ENCODE peak calls at places on chromosomes 7 and 10, in six cellular contexts. T is GM06990, V is ovary, Z is HFF-Myc, X is nephron progenitor cell, P is adrenal gland. F is an unnamed sample.

GRCh38 chr10:112332509-112333228 is 41.2 kb upstream of the ACSL5 start:
- DNase-seq in T (no peak), V (no peak), Z (no peak), X (no peak), P (no peak), F (no peak)

GRCh38 chr10:81594991-81595390 is 280.0 kb upstream of the NRG3 start:
- DNase-seq in T (no peak), V (no peak), Z (no peak), X (no peak), P (no peak), F (no peak)

GRCh38 chr10:36096571-36096970 is 454.5 kb upstream of the FZD8 start:
- DNase-seq in T (no peak), V (no peak), Z (no peak), X (no peak), P (no peak), F (no peak)

GRCh38 chr10:101097881-101098280 is 33.2 kb upstream of the TLX1 start:
- DNase-seq in T (no peak), V (no peak), Z (no peak), X (no peak), P (no peak), F (no peak)

GRCh38 chr7:23347682-23348180 is 48.6 kb downstream of the MALSU1 start:
- DNase-seq in T (no peak), V (no peak), Z (peak), X (no peak), P (no peak), F (no peak)

GRCh38 chr10:74612195-74612594 is 214.2 kb upstream of the KAT6B start:
- DNase-seq in T (no peak), V (no peak), Z (no peak), X (no peak), P (no peak), F (no peak)

GRCh38 chr10:21494221-21495001 is 31.1 kb downstream of the SKIDA1 start:
- DNase-seq in T (peak), V (peak), Z (no peak), X (peak), P (peak), F (peak)

GRCh38 chr10:52442576-52442975 is 128.5 kb downstream of the DKK1 start:
- DNase-seq in T (no peak), V (no peak), Z (no peak), X (no peak), P (no peak), F (no peak)

GRCh38 chr10:92695679-92696605 is 6.2 kb downstream of the HHEX start:
- DNase-seq in T (no peak), V (peak), Z (no peak), X (peak), P (peak), F (peak)

GRCh38 chr10:50407077-50407801 is 155.9 kb upstream of the ASAH2 start:
- DNase-seq in T (no peak), V (no peak), Z (no peak), X (no peak), P (no peak), F (peak)

GRCh38 chr7:29995652-29996051 is 6.1 kb upstream of the SCRN1 start:
- DNase-seq in T (no peak), V (no peak), Z (no peak), X (no peak), P (no peak), F (no peak)

GRCh38 chr10:49457686-49458085 is 61.8 kb upstream of the DRGX start:
- DNase-seq in T (no peak), V (no peak), Z (peak), X (no peak), P (no peak), F (no peak)

GRCh38 chr7:48760528-48761265 is 163.7 kb upstream of the CDC14C start:
- DNase-seq in T (no peak), V (no peak), Z (no peak), X (no peak), P (no peak), F (no peak)

GRCh38 chr7:82443044-82443800 is at the start of gene CACNA2D1:
- DNase-seq in T (peak), V (peak), Z (no peak), X (peak), P (peak), F (peak)

GRCh38 chr10:33122014-33122788 is 164.2 kb upstream of the ITGB1 start:
- DNase-seq in T (no peak), V (no peak), Z (peak), X (no peak), P (no peak), F (no peak)

GRCh38 chr10:59383436-59383835 is 21.1 kb upstream of the FAM13C start:
- DNase-seq in T (no peak), V (no peak), Z (no peak), X (no peak), P (no peak), F (no peak)

GRCh38 chr10:75072727-75073126 is 38.7 kb upstream of the SAMD8 start:
- DNase-seq in T (no peak), V (no peak), Z (no peak), X (no peak), P (no peak), F (no peak)

GRCh38 chr7:39979406-39980073 is 29.5 kb downstream of the CDK13 start:
- DNase-seq in T (no peak), V (no peak), Z (no peak), X (no peak), P (no peak), F (no peak)

GRCh38 chr7:78326870-78327269 is 528.3 kb downstream of the PHTF2 start:
- DNase-seq in T (no peak), V (no peak), Z (peak), X (no peak), P (peak), F (no peak)

GRCh38 chr7:136925049-136925448 is 56.6 kb downstream of the CHRM2 start:
- DNase-seq in T (no peak), V (no peak), Z (no peak), X (no peak), P (no peak), F (no peak)

GRCh38 chr10:102117391-102118159 is 2.6 kb downstream of the LDB1 start:
- DNase-seq in T (peak), V (peak), Z (peak), X (peak), P (peak), F (peak)

GRCh38 chr7:85554294-85554877 is 367.5 kb upstream of the SEMA3D start:
- DNase-seq in T (peak), V (peak), Z (peak), X (peak), P (peak), F (peak)

DNA sequence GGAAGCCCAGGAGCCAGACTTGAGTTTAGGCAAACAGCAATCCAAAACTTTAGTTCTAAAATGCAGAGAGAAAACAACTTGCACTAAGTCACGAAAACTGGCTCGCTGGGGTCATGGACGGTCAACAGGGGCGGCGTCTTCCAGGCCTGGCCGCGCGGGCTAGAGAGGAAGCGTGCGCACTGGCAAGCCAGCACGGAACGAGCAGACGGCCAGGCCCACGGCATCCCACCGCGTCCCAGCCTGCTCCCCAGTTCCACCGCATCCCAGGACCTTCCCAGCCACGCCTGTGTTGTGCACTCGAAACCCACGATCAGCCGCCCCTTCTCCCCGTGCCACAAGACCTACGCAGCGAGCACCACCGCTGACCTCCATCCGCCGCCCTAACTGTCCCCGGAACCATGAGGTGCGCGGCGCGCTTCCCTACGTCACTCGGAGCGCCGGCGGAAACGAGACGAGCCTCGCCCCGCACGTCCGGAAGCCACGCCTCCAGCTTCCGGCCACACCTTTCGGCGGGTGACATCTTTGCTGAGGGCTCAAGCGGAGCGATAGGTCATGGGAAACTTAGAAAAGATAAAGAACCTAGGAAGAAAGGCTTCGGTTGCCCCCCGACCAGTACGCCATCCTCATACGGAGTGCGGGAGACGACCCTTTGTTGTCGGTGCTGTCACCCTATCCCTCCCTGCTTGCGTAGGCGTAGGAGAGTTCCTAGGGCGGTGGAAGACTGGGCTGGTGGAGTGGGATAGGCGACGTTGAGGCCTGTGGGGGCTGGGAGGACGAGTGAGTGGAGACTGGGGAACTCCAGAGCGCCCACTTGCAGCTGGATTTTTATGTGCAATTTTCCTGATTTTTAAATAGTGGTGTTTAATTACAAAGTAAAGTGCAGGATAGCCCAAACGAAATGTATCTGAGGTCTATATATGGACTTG is at the start of gene TBRG4:
- DNase-seq in T (peak), V (peak), Z (peak), X (peak), P (peak), F (peak)
- TF ChIP-seq CTCF in T (peak), V (no peak), Z (no peak), X (peak), P (peak), F (no peak)

GRCh38 chr7:144546795-144547194 is 143.3 kb upstream of the NOBOX start:
- DNase-seq in T (no peak), V (no peak), Z (no peak), X (no peak), P (no peak), F (no peak)
- TF ChIP-seq CTCF in T (no peak), V (no peak), Z (no peak), X (no peak), P (no peak), F (no peak)

DNA sequence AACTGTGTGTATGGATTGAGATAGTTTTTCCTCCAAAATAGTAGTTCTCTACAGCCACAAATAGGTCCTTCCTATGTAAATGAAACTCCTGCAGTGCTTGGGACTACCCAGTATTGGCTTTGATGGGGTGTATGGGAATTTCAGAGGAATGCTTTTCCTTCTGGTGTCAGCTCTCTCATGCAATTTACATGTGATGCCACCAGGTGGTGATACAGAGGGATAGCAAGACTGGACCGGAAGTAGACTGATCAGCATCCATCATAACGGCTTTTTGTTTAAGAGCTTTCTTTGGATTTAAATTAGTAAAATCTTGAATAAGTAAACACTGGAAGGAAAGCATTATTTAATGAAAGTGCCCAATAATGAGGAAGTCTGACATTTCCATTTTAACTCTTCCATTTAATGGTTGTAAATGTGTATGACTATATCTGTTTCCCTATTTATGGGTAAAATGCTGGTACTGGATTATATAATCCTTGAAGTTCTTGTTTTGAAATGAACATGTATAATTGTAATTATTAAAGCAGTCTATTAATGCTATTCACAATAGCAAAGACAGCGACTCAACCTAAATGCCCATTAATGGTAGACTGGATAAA is 22.7 kb downstream of the DYNC1I1 start:
- DNase-seq in T (no peak), V (no peak), Z (no peak), X (no peak), P (no peak), F (peak)
- TF ChIP-seq CTCF in T (peak), V (no peak), Z (peak), X (peak), P (peak), F (peak)

GRCh38 chr7:2433713-2434550 is 30.5 kb downstream of the CHST12 start:
- DNase-seq in T (no peak), V (no peak), Z (no peak), X (no peak), P (no peak), F (no peak)

GRCh38 chr7:2436341-2437104 is 33.1 kb downstream of the CHST12 start:
- DNase-seq in T (no peak), V (no peak), Z (no peak), X (no peak), P (no peak), F (no peak)

GRCh38 chr7:2432910-2433712 is 29.7 kb downstream of the CHST12 start:
- DNase-seq in T (no peak), V (no peak), Z (no peak), X (no peak), P (no peak), F (no peak)

GRCh38 chr7:2425749-2426148 is 22.3 kb downstream of the CHST12 start:
- DNase-seq in T (no peak), V (no peak), Z (no peak), X (no peak), P (no peak), F (no peak)

DNA sequence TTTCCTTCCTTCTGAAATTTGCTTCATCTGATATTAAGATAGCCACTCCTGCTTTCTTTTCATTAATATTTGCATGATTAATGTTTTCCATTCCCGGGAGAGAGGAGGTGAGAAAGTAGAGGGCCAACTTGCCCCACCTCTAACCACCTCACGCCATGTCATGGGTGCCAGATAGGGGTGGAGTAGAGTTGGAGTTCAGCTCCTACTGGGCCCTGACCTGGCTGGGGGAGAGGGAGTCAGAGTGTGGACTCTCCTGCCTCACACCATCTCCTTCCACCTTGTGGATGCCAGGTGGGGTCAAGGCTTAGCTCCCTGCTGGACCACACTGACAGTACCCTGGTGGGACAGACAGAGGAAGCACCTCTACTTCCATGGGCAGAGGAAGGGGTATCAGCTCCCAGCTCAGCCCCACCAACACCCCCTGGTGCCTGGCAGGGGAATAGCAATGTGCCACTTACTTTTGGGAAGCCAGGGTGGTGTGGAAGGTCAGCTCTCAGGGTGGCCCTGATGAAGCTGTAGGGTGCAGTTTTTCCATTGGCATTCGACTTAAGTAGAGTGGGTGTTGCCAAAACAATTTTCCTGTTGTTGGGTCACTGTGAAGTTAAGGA is 28.0 kb downstream of the CHST12 start:
- DNase-seq in T (no peak), V (no peak), Z (no peak), X (no peak), P (no peak), F (peak)
- TF ChIP-seq CTCF in T (peak), V (no peak), Z (peak), X (peak), P (peak), F (peak)

GRCh38 chr7:92071032-92071431 is 63.2 kb downstream of the CYP51A1 start:
- DNase-seq in T (no peak), V (peak), Z (no peak), X (no peak), P (peak), F (no peak)

GRCh38 chr7:92076509-92076908 is 57.8 kb downstream of the CYP51A1 start:
- DNase-seq in T (no peak), V (no peak), Z (no peak), X (no peak), P (no peak), F (no peak)

GRCh38 chr7:92075455-92076158 is 58.7 kb downstream of the CYP51A1 start:
- DNase-seq in T (no peak), V (no peak), Z (no peak), X (no peak), P (no peak), F (no peak)

GRCh38 chr7:92072708-92073107 is 61.6 kb downstream of the CYP51A1 start:
- DNase-seq in T (no peak), V (no peak), Z (no peak), X (no peak), P (no peak), F (no peak)
- TF ChIP-seq CTCF in T (no peak), V (no peak), Z (no peak), X (no peak), P (no peak), F (no peak)

DNA sequence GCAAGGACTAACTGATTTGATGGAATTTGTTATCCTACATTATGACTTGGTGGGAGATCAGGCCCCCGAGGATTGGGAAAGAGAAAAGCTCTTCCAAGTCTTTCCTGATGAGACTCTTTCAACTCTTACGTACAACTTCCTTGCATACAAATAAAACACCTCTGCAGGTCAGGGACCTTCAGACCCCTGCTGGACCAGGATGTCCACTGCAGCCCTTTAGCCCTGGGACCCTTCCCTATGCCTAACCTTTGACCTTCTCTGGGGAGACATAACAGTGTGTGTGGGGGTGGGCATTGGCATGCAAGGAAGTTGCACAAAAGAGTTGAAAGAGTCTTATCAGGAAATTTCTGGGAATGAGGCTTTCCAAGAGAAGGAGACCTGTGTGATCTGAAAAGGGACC is 859.4 kb downstream of the TYW1 start:
- DNase-seq in T (no peak), V (no peak), Z (no peak), X (no peak), P (no peak), F (no peak)
- TF ChIP-seq CTCF in T (no peak), V (no peak), Z (no peak), X (no peak), P (no peak), F (no peak)

GRCh38 chr10:1074063-1074747 is 18.0 kb downstream of the WDR37 start:
- DNase-seq in T (no peak), V (no peak), Z (no peak), X (no peak), P (no peak), F (no peak)
- TF ChIP-seq CTCF in T (peak), V (no peak), Z (no peak), X (no peak), P (no peak), F (no peak)

GRCh38 chr10:103451871-103452713 is at the start of gene CALHM2:
- DNase-seq in T (peak), V (peak), Z (no peak), X (peak), P (peak), F (peak)
- TF ChIP-seq CTCF in T (no peak), V (no peak), Z (no peak), X (no peak), P (no peak), F (no peak)

DNA sequence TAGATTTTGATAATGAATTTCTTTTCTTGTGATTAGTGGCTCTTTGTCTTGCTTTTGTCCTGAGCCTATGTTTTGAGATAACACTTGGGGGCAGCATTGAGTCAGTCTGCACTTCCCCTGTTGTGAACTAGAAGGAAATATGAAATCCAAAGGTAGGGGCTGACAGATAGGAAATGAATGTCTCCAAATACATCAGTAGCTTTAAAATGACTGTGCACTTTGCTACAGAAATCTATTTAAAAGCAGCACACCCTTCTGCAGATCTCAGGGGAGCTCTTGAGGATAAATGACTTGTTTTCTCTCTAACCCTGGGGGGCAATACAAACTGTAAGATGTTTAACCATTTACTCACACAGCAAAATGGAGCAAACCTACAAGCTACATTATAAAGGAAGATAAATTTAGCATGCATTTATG is 176.0 kb upstream of the MYO3A start:
- DNase-seq in T (no peak), V (no peak), Z (no peak), X (peak), P (peak), F (peak)
- TF ChIP-seq CTCF in T (peak), V (no peak), Z (no peak), X (peak), P (peak), F (peak)

F was measured in endothelial cell.